ENCODE peak calls at places on chromosomes 12 and 14, in eight cellular contexts. Z, I, A, Q, P, X, B and G are unnamed samples.
A peak's percentile ranks its signal among the peaks of the same experiment; 100 is the strongest.

GRCh38 chr14:50875359-50876090 is 3.7 kb downstream of the ABHD12B start:
- DNase-seq in Z (no peak), I (peak; percentile 22), A (no peak), Q (no peak), P (peak; percentile 96), X (no peak), B (no peak), G (no peak)

GRCh38 chr12:2263921-2264320 is 211.1 kb downstream of the CACNA1C start:
- DNase-seq in Z (no peak), I (no peak), A (no peak), Q (no peak), P (no peak), X (no peak), B (no peak), G (no peak)

GRCh38 chr12:62435337-62436163 is 31.1 kb upstream of the MON2 start:
- DNase-seq in Z (peak; percentile 65), I (peak; percentile 62), A (peak; percentile 90), Q (no peak), P (peak; percentile 41), X (peak; percentile 49), B (peak; percentile 9), G (no peak)

GRCh38 chr14:52395728-52396127 is 81.6 kb downstream of the PTGER2 start:
- DNase-seq in Z (no peak), I (no peak), A (no peak), Q (no peak), P (no peak), X (no peak), B (no peak), G (no peak)

GRCh38 chr12:82955020-82955419 is 268.3 kb downstream of the TMTC2 start:
- DNase-seq in Z (no peak), I (no peak), A (no peak), Q (no peak), P (no peak), X (no peak), B (no peak), G (no peak)

GRCh38 chr12:124030008-124030407 is 57.0 kb downstream of the ZNF664 start:
- DNase-seq in Z (no peak), I (no peak), A (no peak), Q (no peak), P (no peak), X (no peak), B (no peak), G (no peak)

GRCh38 chr12:121803861-121804416 is at the start of gene SETD1B:
- DNase-seq in Z (peak; percentile 85), I (no peak), A (peak; percentile 82), Q (no peak), P (peak; percentile 79), X (no peak), B (no peak), G (no peak)

GRCh38 chr12:94209240-94209639 is 60.9 kb downstream of the PLXNC1 start:
- DNase-seq in Z (no peak), I (no peak), A (no peak), Q (no peak), P (no peak), X (no peak), B (no peak), G (no peak)

GRCh38 chr12:114399664-114400211 is 6.2 kb downstream of the TBX5 start:
- DNase-seq in Z (peak; percentile 35), I (no peak), A (peak; percentile 99), Q (no peak), P (no peak), X (peak; percentile 74), B (no peak), G (peak; percentile 74)

GRCh38 chr14:50741571-50741970 is 73.5 kb upstream of the SAV1 start:
- DNase-seq in Z (no peak), I (peak; percentile 22), A (no peak), Q (no peak), P (no peak), X (no peak), B (no peak), G (no peak)

GRCh38 chr14:49363926-49364751 is 222.0 kb downstream of the RPS29 start:
- DNase-seq in Z (no peak), I (no peak), A (no peak), Q (no peak), P (no peak), X (no peak), B (no peak), G (no peak)

GRCh38 chr12:122449317-122449716 is 26.8 kb upstream of the CLIP1 start:
- DNase-seq in Z (no peak), I (peak; percentile 60), A (no peak), Q (no peak), P (no peak), X (peak; percentile 81), B (no peak), G (no peak)

GRCh38 chr14:92412912-92413311 is 89.9 kb downstream of the SLC24A4 start:
- DNase-seq in Z (no peak), I (no peak), A (no peak), Q (no peak), P (no peak), X (no peak), B (no peak), G (no peak)

GRCh38 chr12:66735275-66735674 is 56.4 kb upstream of the GRIP1 start:
- DNase-seq in Z (no peak), I (no peak), A (no peak), Q (no peak), P (no peak), X (no peak), B (no peak), G (no peak)

GRCh38 chr12:8947737-8948136 is 1.7 kb downstream of the M6PR start:
- DNase-seq in Z (no peak), I (no peak), A (no peak), Q (no peak), P (peak; percentile 22), X (no peak), B (no peak), G (no peak)

GRCh38 chr14:80956922-80957321 is 1.5 kb downstream of the TSHR start:
- DNase-seq in Z (no peak), I (no peak), A (no peak), Q (no peak), P (peak; percentile 43), X (no peak), B (no peak), G (no peak)

GRCh38 chr14:71856199-71856919 is 75.9 kb upstream of the RGS6 start:
- DNase-seq in Z (no peak), I (no peak), A (no peak), Q (no peak), P (peak; percentile 84), X (no peak), B (no peak), G (no peak)

GRCh38 chr14:68938515-68939423 is 40.3 kb downstream of the ACTN1 start:
- DNase-seq in Z (peak; percentile 77), I (no peak), A (no peak), Q (no peak), P (no peak), X (no peak), B (no peak), G (no peak)
- H3K4me3 ChIP-seq in Z (no peak overlapping the region), I (no peak overlapping the region), A (no peak overlapping the region), Q (no peak overlapping the region), P (no peak overlapping the region), X (no peak overlapping the region), B (peak overlapping the region; percentile 41), G (no peak overlapping the region)

GRCh38 chr14:74531011-74531410 is 37.4 kb downstream of the ISCA2 start:
- DNase-seq in Z (no peak), I (no peak), A (no peak), Q (no peak), P (no peak), X (no peak), B (no peak), G (no peak)
- H3K4me3 ChIP-seq in Z (no peak overlapping the region), I (no peak overlapping the region), A (no peak overlapping the region), Q (no peak overlapping the region), P (no peak overlapping the region), X (no peak overlapping the region), B (no peak overlapping the region), G (no peak overlapping the region)

GRCh38 chr14:20454645-20455354 is at the start of the genes APEX1 and OSGEP:
- DNase-seq in Z (peak; percentile 99), I (peak; percentile 99), A (peak; percentile 100), Q (peak; percentile 97), P (peak; percentile 100), X (peak; percentile 98), B (peak; percentile 94), G (peak; percentile 93)

GRCh38 chr14:20458031-20458789 is 3.0 kb downstream of the PIP4P1 start:
- DNase-seq in Z (no peak), I (no peak), A (peak; percentile 15), Q (no peak), P (no peak), X (no peak), B (no peak), G (no peak)

GRCh38 chr14:20455355-20456300 is 602 bp downstream of the APEX1 start:
- DNase-seq in Z (peak; percentile 74), I (peak; percentile 91), A (peak; percentile 82), Q (no peak), P (peak; percentile 27), X (peak; percentile 72), B (no peak), G (no peak)

GRCh38 chr14:20454359-20454644 is 310 bp downstream of the OSGEP start:
- DNase-seq in Z (no peak), I (no peak), A (no peak), Q (no peak), P (no peak), X (no peak), B (peak; percentile 33), G (peak; percentile 22)

DNA sequence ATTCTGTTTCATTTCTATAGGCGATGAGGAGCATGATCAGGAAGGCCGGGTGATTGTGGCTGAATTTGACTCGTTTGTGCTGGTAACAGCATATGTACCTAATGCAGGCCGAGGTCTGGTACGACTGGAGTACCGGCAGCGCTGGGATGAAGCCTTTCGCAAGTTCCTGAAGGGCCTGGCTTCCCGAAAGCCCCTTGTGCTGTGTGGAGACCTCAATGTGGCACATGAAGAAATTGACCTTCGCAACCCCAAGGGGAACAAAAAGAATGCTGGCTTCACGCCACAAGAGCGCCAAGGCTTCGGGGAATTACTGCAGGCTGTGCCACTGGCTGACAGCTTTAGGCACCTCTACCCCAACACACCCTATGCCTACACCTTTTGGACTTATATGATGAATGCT is 1.9 kb downstream of the APEX1 start:
- DNase-seq in Z (no peak), I (no peak), A (no peak), Q (no peak), P (no peak), X (no peak), B (no peak), G (no peak)
- H3K4me3 ChIP-seq in Z (no peak overlapping the region), I (no peak overlapping the region), A (peak overlapping the region; percentile 65), Q (no peak overlapping the region), P (peak overlapping the region; percentile 99), X (no peak overlapping the region), B (no peak overlapping the region), G (no peak overlapping the region)

DNA sequence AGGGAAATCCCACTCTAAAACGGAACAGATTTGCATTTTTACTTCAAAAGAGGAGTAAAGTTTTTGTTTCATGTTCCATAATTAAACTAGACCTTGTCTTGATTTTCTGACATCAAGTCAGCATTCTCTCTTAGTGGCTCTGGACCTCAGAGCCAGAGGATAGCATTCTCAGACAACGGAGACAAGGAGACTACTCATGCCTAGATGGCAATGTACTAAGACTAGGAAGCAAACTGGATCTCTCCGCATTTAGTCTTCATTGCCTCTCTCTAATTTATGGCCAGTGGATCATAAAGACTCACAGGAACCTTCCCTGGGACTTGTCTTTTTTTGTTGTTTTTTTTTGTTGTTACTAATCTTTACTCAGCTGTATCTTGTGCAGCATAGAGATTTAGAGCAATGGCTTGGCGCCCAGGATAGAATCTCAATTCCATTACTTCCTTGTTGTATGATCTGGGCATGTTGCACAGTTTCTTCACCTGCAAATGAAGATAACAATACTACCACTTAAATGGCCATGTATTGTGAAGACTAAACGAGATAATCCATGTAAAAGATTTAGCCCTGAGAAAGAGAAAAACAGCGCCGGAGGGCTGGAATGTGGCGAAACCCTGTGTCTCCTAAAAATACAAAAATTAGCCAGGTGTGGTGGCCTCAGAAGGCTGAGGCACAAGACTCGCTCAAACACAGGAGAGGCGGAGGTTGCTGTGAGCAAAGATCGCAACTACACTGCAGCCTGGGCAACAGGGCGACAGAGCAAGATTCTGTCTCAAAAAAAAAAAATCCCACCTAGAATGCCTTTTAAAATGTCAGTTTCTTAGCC is 4.0 kb upstream of the GEMIN2 start:
- DNase-seq in Z (no peak), I (no peak), A (no peak), Q (no peak), P (peak; percentile 40), X (no peak), B (no peak), G (no peak)
- H3K4me3 ChIP-seq in Z (no peak overlapping the region), I (no peak overlapping the region), A (no peak overlapping the region), Q (no peak overlapping the region), P (peak overlapping the region; percentile 57), X (no peak overlapping the region), B (peak overlapping the region; percentile 48), G (no peak overlapping the region)